ENCODE peak calls at places on chromosomes 16 and 17, in nine cellular contexts. G is effector CD4-positive, alpha-beta T cell; D is T follicular helper cell; C is NCI-H460; J is psoas muscle; Q is uterus; E is amniotic stem cell; T is RWPE1; B is fibroblast of lung. S is an unnamed sample.
A peak's percentile ranks its signal among the peaks of the same experiment; 100 is the strongest.

GRCh38 chr17:57662021-57662420 is 83.1 kb downstream of the CCDC182 start:
- DNase-seq in T (no peak), Q (no peak), G (no peak), C (no peak), B (no peak), D (no peak), E (no peak), J (no peak), S (no peak)

GRCh38 chr17:29597361-29598172 is 4.6 kb downstream of the ANKRD13B start:
- DNase-seq in T (no peak), G (no peak), D (no peak), C (no peak), B (no peak), Q (no peak), E (no peak), J (no peak), S (no peak)

GRCh38 chr16:57186630-57187507 is 740 bp downstream of the RSPRY1 start:
- DNase-seq in Q (peak; percentile 22), B (peak; percentile 32), T (peak; percentile 41), D (peak; percentile 0), E (no peak), G (peak; percentile 3), J (no peak), C (no peak), S (no peak)

GRCh38 chr16:81275795-81276194 is 37.3 kb downstream of the BCO1 start:
- DNase-seq in D (no peak), T (no peak), Q (no peak), B (no peak), J (no peak), E (no peak), G (no peak), C (no peak), S (no peak)

GRCh38 chr17:43814026-43814425 is 18.9 kb downstream of the MPP3 start:
- DNase-seq in J (no peak), G (no peak), E (no peak), C (no peak), Q (no peak), T (no peak), B (no peak), D (no peak), S (no peak)

GRCh38 chr16:86087011-86087453 is 188.1 kb downstream of the IRF8 start:
- DNase-seq in D (no peak), T (no peak), J (no peak), B (no peak), E (no peak), C (no peak), Q (no peak), G (no peak), S (no peak)

GRCh38 chr16:60127196-60127595 is 1393.1 kb upstream of the GOT2 start:
- DNase-seq in T (no peak), G (no peak), J (no peak), D (no peak), Q (no peak), B (no peak), E (no peak), C (no peak), S (no peak)

GRCh38 chr17:56213031-56213430 is 59.8 kb downstream of the ANKFN1 start:
- DNase-seq in E (no peak), G (no peak), C (no peak), Q (no peak), D (no peak), B (no peak), T (no peak), J (no peak), S (no peak)

GRCh38 chr16:89363621-89364393 is 126.6 kb downstream of the ANKRD11 start:
- DNase-seq in J (no peak), G (peak; percentile 48), C (no peak), D (peak; percentile 27), T (peak; percentile 67), E (no peak), Q (no peak), B (peak; percentile 79), S (peak; percentile 26)